ENCODE peak calls at places on chromosomes 4 and X, in ten cellular contexts. F, I, B, G, U, Q, C, L, W and R are unnamed samples.
A peak's percentile ranks its signal among the peaks of the same experiment; 100 is the strongest.

GRCh38 chr4:177339794-177340374 is 30.2 kb downstream of the NEIL3 start:
- DNase-seq in L (no peak), Q (no peak), F (peak; percentile 61), G (no peak), B (no peak), W (peak; percentile 33), U (no peak), C (peak; percentile 39), I (peak; percentile 65), R (no peak)

GRCh38 chrX:140040397-140040796 is 75.1 kb upstream of the CXorf66 start:
- DNase-seq in U (no peak), W (peak; percentile 91), B (no peak), G (no peak), F (no peak), I (no peak), C (no peak), L (no peak), Q (no peak), R (no peak)

GRCh38 chr4:187304131-187304530 is 580.5 kb upstream of the FAT1 start:
- DNase-seq in Q (no peak), L (peak; percentile 4), B (no peak), I (no peak), C (no peak), F (no peak), W (no peak), U (no peak), G (no peak), R (no peak)

GRCh38 chrX:125507119-125507518 is 187.4 kb downstream of the TEX13C start:
- DNase-seq in F (peak; percentile 51), Q (no peak), W (no peak), B (no peak), G (no peak), U (no peak), L (no peak), C (no peak), I (no peak), R (no peak)

GRCh38 chr4:924107-925096 is 7.7 kb downstream of the GAK start:
- DNase-seq in W (no peak), F (peak; percentile 45), Q (no peak), G (no peak), U (no peak), C (peak; percentile 70), B (peak; percentile 19), I (peak; percentile 56), L (no peak), R (no peak)

GRCh38 chr4:749771-750666 is 44.4 kb downstream of the PCGF3 start:
- DNase-seq in B (no peak), I (peak; percentile 83), G (peak; percentile 68), U (no peak), C (no peak), Q (no peak), F (peak; percentile 83), W (no peak), L (no peak), R (no peak)

GRCh38 chr4:81625422-81626417 is 154.0 kb upstream of the RASGEF1B start:
- DNase-seq in W (no peak), F (no peak), G (no peak), B (no peak), U (no peak), I (no peak), L (no peak), Q (no peak), C (no peak), R (no peak)

GRCh38 chr4:133148690-133149363 is at the start of gene PCDH10:
- DNase-seq in B (peak; percentile 40), L (peak; percentile 37), C (peak; percentile 85), W (peak; percentile 93), U (no peak), I (peak; percentile 97), Q (no peak), G (peak; percentile 79), F (peak; percentile 98), R (peak; percentile 79)

GRCh38 chr4:181595711-181596110 is 647.5 kb upstream of the TENM3 start:
- DNase-seq in C (no peak), G (no peak), Q (no peak), W (no peak), B (no peak), U (no peak), F (no peak), L (no peak), I (no peak), R (no peak)

GRCh38 chr4:8350841-8351461 is 81.4 kb downstream of the HTRA3 start:
- DNase-seq in W (no peak), Q (no peak), G (no peak), U (no peak), L (no peak), I (no peak), B (no peak), C (no peak), F (no peak), R (no peak)

GRCh38 chr4:38101563-38101962 is 141.4 kb downstream of the PTTG2 start:
- DNase-seq in I (peak; percentile 49), F (peak; percentile 55), G (no peak), C (no peak), B (no peak), W (no peak), U (no peak), Q (no peak), L (no peak), R (no peak)

GRCh38 chr4:76585897-76586360 is 150.9 kb downstream of the SHROOM3 start:
- DNase-seq in B (no peak), F (peak; percentile 23), Q (no peak), I (peak; percentile 76), W (no peak), G (no peak), U (no peak), L (peak; percentile 70), C (peak; percentile 73), R (peak; percentile 45)

GRCh38 chr4:6492027-6492590 is 19.7 kb upstream of the PPP2R2C start:
- DNase-seq in G (no peak), W (no peak), Q (no peak), C (no peak), U (no peak), B (no peak), I (no peak), L (no peak), F (no peak), R (no peak)

GRCh38 chr4:20529681-20530080 is 170.6 kb upstream of the PACRGL start:
- DNase-seq in L (no peak), F (no peak), B (no peak), U (no peak), W (peak; percentile 21), G (no peak), C (no peak), Q (no peak), I (no peak), R (no peak)

GRCh38 chr4:134089885-134090284 is 111.7 kb downstream of the PABPC4L start:
- DNase-seq in G (no peak), L (no peak), W (no peak), Q (no peak), B (no peak), F (no peak), C (no peak), U (no peak), I (no peak), R (no peak)

GRCh38 chr4:182643801-182644311 is 273.3 kb downstream of the DCTD start:
- DNase-seq in B (no peak), Q (no peak), I (peak; percentile 93), L (no peak), U (no peak), G (no peak), F (peak; percentile 93), C (no peak), W (peak; percentile 16), R (no peak)

GRCh38 chr4:1767770-1768366 is 25.2 kb upstream of the FGFR3 start:
- DNase-seq in L (no peak), U (no peak), Q (no peak), C (peak; percentile 82), F (peak; percentile 38), W (no peak), B (no peak), G (no peak), I (peak; percentile 37), R (peak; percentile 17)

GRCh38 chrX:110394653-110395052 is 36.0 kb downstream of the RTL9 start:
- DNase-seq in U (no peak), W (peak; percentile 67), C (no peak), G (no peak), F (peak; percentile 55), Q (no peak), L (no peak), I (peak; percentile 70), B (no peak), R (no peak)

GRCh38 chr4:102614801-102615200 is 113.6 kb downstream of the NFKB1 start:
- DNase-seq in I (no peak), U (no peak), L (no peak), C (no peak), F (no peak), B (no peak), G (no peak), Q (no peak), W (no peak), R (no peak)

GRCh38 chr4:88411491-88412101 is 32.9 kb downstream of the HERC6 start:
- DNase-seq in B (no peak), C (no peak), Q (no peak), L (no peak), U (no peak), F (no peak), I (no peak), G (no peak), W (no peak), R (no peak)